ENCODE peak calls at places on chromosomes 5 and 9, in seven cellular contexts. M, B, C, I, V, U and A are unnamed samples.

GRCh38 chr9:128715436-128715750 is 8.5 kb downstream of the ZDHHC12 start:
- DNase-seq in M (no peak), B (no peak), C (no peak), I (no peak), V (no peak), U (no peak), A (no peak)

GRCh38 chr9:123131258-123131657 is 97.8 kb downstream of the GPR21 start:
- DNase-seq in M (no peak), B (no peak), C (peak), I (no peak), V (no peak), U (no peak), A (no peak)

GRCh38 chr5:171953860-171954701 is 52.4 kb downstream of the FBXW11 start:
- DNase-seq in M (no peak), B (no peak), C (peak), I (no peak), V (no peak), U (peak), A (no peak)

GRCh38 chr9:129646654-129647053 is 4.7 kb upstream of the ASB6 start:
- DNase-seq in M (no peak), B (no peak), C (no peak), I (no peak), V (no peak), U (no peak), A (no peak)

GRCh38 chr5:126920291-126920690 is 110.1 kb downstream of the MARCHF3 start:
- DNase-seq in M (no peak), B (no peak), C (no peak), I (no peak), V (no peak), U (no peak), A (no peak)

GRCh38 chr9:84759300-84759750 is 89.8 kb downstream of the NTRK2 start:
- DNase-seq in M (no peak), B (no peak), C (no peak), I (no peak), V (peak), U (no peak), A (no peak)

GRCh38 chr5:38922199-38922598 is 76.4 kb downstream of the OSMR start:
- DNase-seq in M (no peak), B (peak), C (peak), I (peak), V (no peak), U (peak), A (peak)

GRCh38 chr5:110896901-110897300 is 158.1 kb downstream of the SLC25A46 start:
- DNase-seq in M (no peak), B (no peak), C (no peak), I (no peak), V (no peak), U (no peak), A (no peak)

GRCh38 chr9:3088166-3088702 is 244.3 kb upstream of the PUM3 start:
- DNase-seq in M (peak), B (no peak), C (no peak), I (no peak), V (no peak), U (no peak), A (no peak)

GRCh38 chr9:21549251-21549765 is 67.2 kb upstream of the IFNE start:
- DNase-seq in M (no peak), B (no peak), C (no peak), I (no peak), V (no peak), U (no peak), A (no peak)

GRCh38 chr9:103319979-103320378 is 324.8 kb downstream of the CYLC2 start:
- DNase-seq in M (no peak), B (peak), C (no peak), I (no peak), V (no peak), U (no peak), A (no peak)

GRCh38 chr9:92324889-92325268 is 271 bp downstream of the NOL8 start:
- DNase-seq in M (no peak), B (no peak), C (no peak), I (peak), V (no peak), U (peak), A (no peak)

GRCh38 chr9:87375397-87376073 is 122.1 kb upstream of the DAPK1 start:
- DNase-seq in M (no peak), B (no peak), C (peak), I (no peak), V (no peak), U (no peak), A (no peak)

GRCh38 chr5:127243011-127243410 is 47.6 kb upstream of the MEGF10 start:
- DNase-seq in M (no peak), B (no peak), C (no peak), I (no peak), V (no peak), U (no peak), A (no peak)

GRCh38 chr5:73911761-73912393 is 285.9 kb downstream of the ARHGEF28 start:
- DNase-seq in M (no peak), B (no peak), C (no peak), I (no peak), V (no peak), U (no peak), A (no peak)

GRCh38 chr5:180353963-180354574 is 933 bp upstream of the GFPT2 start:
- DNase-seq in M (no peak), B (no peak), C (no peak), I (no peak), V (no peak), U (no peak), A (no peak)

GRCh38 chr5:112146323-112146848 is 272.7 kb downstream of the EPB41L4A start:
- DNase-seq in M (no peak), B (no peak), C (no peak), I (no peak), V (peak), U (no peak), A (no peak)

GRCh38 chr5:71537681-71538080 is 49.5 kb upstream of the MCCC2 start:
- DNase-seq in M (no peak), B (no peak), C (no peak), I (no peak), V (no peak), U (no peak), A (no peak)

GRCh38 chr5:24642022-24642421 is 2.8 kb downstream of the CDH10 start:
- DNase-seq in M (no peak), B (peak), C (peak), I (no peak), V (no peak), U (no peak), A (no peak)

GRCh38 chr5:109529520-109529919 is 119.7 kb upstream of the PJA2 start:
- DNase-seq in M (no peak), B (no peak), C (no peak), I (no peak), V (no peak), U (no peak), A (no peak)

GRCh38 chr5:14775857-14776256 is 95.7 kb downstream of the ANKH start:
- DNase-seq in M (no peak), B (no peak), C (no peak), I (no peak), V (no peak), U (no peak), A (no peak)

GRCh38 chr9:8725635-8726034 is 926.1 kb upstream of the DMAC1 start:
- DNase-seq in M (no peak), B (no peak), C (no peak), I (no peak), V (no peak), U (no peak), A (no peak)

GRCh38 chr5:172407861-172408260 is 46.5 kb downstream of the SH3PXD2B start:
- DNase-seq in M (no peak), B (no peak), C (no peak), I (no peak), V (no peak), U (no peak), A (no peak)

GRCh38 chr5:147504001-147504400 is 5.9 kb downstream of the DPYSL3 start:
- DNase-seq in M (no peak), B (no peak), C (no peak), I (no peak), V (no peak), U (no peak), A (no peak)

GRCh38 chr9:109317311-109317978 is 3.4 kb downstream of the EPB41L4B start:
- DNase-seq in M (no peak), B (peak), C (no peak), I (no peak), V (no peak), U (no peak), A (no peak)

GRCh38 chr5:68137451-68138190 is 77.9 kb upstream of the PIK3R1 start:
- DNase-seq in M (no peak), B (no peak), C (no peak), I (no peak), V (no peak), U (no peak), A (no peak)

GRCh38 chr9:94449486-94449885 is 105.4 kb upstream of the PCAT7 start:
- DNase-seq in M (no peak), B (no peak), C (no peak), I (no peak), V (no peak), U (no peak), A (no peak)

GRCh38 chr9:109012876-109013677 is at the start of gene CTNNAL1:
- DNase-seq in M (peak), B (peak), C (peak), I (peak), V (no peak), U (peak), A (peak)

GRCh38 chr9:134181648-134182034 is 17.3 kb upstream of the RNU6ATAC start:
- DNase-seq in M (no peak), B (no peak), C (no peak), I (peak), V (no peak), U (no peak), A (no peak)

GRCh38 chr5:127875235-127876021 is 172.2 kb downstream of the CCDC192 start:
- DNase-seq in M (peak), B (peak), C (peak), I (no peak), V (peak), U (peak), A (no peak)

GRCh38 chr5:32147236-32147635 is 26.9 kb downstream of the GOLPH3 start:
- DNase-seq in M (no peak), B (no peak), C (no peak), I (no peak), V (no peak), U (no peak), A (no peak)

GRCh38 chr5:159913048-159913447 is 3.2 kb upstream of the ADRA1B start:
- DNase-seq in M (no peak), B (no peak), C (no peak), I (no peak), V (no peak), U (no peak), A (no peak)
- TF ChIP-seq TAF1 in M (no peak), B (no peak), C (no peak), I (no peak), V (no peak), U (no peak), A (no peak)

DNA sequence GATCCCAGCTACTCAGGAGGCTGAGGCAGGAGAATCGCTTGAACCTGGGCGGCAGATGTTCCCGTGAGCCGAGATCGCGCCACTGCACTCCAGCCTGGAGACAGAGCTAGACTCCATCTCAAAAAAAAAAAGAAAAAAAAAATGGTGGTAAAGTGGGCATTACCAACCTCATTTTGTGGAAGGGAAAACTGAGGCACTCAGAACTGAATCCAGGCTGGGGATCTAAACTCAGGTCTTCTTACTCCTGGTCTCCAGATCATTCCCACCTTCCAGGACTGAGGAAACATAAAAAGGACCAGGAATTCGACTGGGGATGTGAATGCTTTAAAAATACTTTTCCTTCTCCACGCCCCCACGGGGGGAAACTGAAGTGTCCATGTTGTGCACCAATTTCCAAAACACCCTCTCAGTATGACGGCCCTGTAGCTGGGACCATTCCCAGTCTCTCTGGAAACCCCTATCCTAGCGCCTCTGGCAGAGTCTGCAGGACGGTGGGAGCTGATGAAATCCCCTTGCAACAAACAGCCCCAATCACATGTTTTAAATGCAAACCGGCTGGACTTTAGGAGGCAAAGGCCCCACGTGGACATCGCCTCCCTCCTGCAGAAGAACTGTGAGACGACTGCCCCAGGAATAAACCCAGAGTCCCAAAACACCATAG is 8.9 kb upstream of the AKNA start:
- DNase-seq in M (no peak), B (no peak), C (peak), I (no peak), V (no peak), U (no peak), A (no peak)
- TF ChIP-seq POLR2AphosphoS5 in M (no peak), B (no peak), C (no peak), I (no peak), V (no peak), U (no peak), A (no peak)

DNA sequence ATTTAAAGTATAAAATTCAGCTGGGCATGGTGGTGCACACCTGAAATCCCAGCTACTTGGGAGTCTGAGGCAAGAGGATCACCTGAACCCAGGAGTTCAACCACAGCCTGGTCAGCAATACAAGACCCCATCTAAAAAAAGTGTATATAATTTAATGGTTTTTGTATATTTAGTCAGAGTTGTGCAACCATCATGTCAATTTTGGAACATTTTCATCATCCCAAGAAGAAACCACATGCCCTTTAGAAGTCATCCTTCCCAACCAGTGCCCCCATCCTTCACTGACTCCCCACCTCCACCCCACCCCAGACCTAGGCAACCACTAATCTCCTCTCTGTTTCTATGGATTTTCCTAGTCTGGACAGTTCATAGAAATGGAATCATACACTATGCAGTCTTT is 18.8 kb upstream of the TEK start:
- DNase-seq in M (no peak), B (no peak), C (no peak), I (no peak), V (no peak), U (no peak), A (no peak)
- TF ChIP-seq TAF1 in M (no peak), B (no peak), C (no peak), I (no peak), V (no peak), U (no peak), A (no peak)

GRCh38 chr9:35606138-35606504 is 1.1 kb downstream of the TESK1 start:
- DNase-seq in M (no peak), B (peak), C (no peak), I (no peak), V (no peak), U (peak), A (no peak)

GRCh38 chr9:35603986-35604577 is 980 bp upstream of the TESK1 start:
- DNase-seq in M (peak), B (peak), C (peak), I (peak), V (peak), U (peak), A (peak)

GRCh38 chr9:35604578-35605335 is at the start of gene TESK1:
- DNase-seq in M (no peak), B (peak), C (peak), I (peak), V (no peak), U (peak), A (peak)

GRCh38 chr9:35605336-35606137 is 475 bp downstream of the TESK1 start:
- DNase-seq in M (no peak), B (peak), C (no peak), I (peak), V (no peak), U (peak), A (peak)

DNA sequence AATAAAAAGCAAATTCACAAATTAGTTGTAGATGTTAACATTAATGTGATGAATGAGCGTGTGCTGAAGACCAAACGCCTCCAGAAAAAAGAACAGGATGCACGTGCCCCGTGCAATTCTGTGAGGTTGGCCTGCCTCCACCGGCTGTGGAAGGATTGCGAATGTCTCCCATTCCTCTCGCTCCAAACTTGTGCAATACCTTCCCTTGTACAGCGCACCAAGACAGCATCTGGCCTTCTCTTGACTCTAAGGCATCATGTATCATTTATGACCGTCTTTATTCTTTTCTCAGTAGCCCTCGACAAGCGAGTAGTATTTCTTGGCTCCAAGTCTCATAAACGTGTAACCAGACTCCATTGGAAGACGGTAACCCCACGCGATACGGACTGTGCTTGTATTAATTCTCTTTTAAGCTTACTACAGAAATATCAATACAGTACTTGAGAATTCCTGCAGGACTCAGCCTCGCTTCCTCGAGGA is 1.5 kb upstream of the TESK1 start:
- DNase-seq in M (no peak), B (peak), C (peak), I (no peak), V (no peak), U (no peak), A (no peak)
- TF ChIP-seq POLR2AphosphoS5 in M (no peak), B (no peak), C (no peak), I (no peak), V (no peak), U (no peak), A (no peak)

DNA sequence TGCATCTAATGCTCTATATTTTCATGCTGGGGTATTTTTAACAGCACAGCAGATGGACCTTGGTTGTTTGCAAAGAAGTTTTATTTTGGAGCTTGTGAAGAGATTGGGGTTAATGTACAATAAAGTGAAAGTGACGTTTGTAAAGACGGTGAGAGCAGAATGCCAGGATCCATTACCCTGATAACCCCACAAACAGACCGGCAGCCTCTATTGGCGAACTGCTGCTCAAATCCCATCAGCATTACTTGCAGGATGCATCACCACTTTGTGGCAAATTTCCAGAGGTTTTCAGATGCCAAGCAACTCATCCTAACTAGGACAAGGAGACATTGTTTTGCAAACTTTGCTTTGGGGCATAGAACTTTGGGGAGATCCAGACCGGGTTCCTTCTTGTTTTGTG is 383.3 kb upstream of the ZNF462 start:
- DNase-seq in M (no peak), B (no peak), C (no peak), I (no peak), V (no peak), U (no peak), A (no peak)
- TF ChIP-seq TAF1 in M (no peak), B (no peak), C (no peak), I (no peak), V (no peak), U (no peak), A (no peak)

GRCh38 chr9:136858452-136858843 is 6.3 kb downstream of the MAMDC4 start:
- DNase-seq in M (no peak), B (no peak), C (no peak), I (no peak), V (no peak), U (no peak), A (no peak)

GRCh38 chr9:136858844-136859757 is 7.0 kb downstream of the MAMDC4 start:
- DNase-seq in M (no peak), B (no peak), C (no peak), I (no peak), V (no peak), U (no peak), A (no peak)

GRCh38 chr9:136857166-136857565 is 5.0 kb downstream of the MAMDC4 start:
- DNase-seq in M (no peak), B (no peak), C (no peak), I (no peak), V (no peak), U (no peak), A (no peak)

GRCh38 chr9:136856541-136857141 is 4.5 kb downstream of the MAMDC4 start:
- DNase-seq in M (no peak), B (no peak), C (no peak), I (no peak), V (no peak), U (no peak), A (no peak)

DNA sequence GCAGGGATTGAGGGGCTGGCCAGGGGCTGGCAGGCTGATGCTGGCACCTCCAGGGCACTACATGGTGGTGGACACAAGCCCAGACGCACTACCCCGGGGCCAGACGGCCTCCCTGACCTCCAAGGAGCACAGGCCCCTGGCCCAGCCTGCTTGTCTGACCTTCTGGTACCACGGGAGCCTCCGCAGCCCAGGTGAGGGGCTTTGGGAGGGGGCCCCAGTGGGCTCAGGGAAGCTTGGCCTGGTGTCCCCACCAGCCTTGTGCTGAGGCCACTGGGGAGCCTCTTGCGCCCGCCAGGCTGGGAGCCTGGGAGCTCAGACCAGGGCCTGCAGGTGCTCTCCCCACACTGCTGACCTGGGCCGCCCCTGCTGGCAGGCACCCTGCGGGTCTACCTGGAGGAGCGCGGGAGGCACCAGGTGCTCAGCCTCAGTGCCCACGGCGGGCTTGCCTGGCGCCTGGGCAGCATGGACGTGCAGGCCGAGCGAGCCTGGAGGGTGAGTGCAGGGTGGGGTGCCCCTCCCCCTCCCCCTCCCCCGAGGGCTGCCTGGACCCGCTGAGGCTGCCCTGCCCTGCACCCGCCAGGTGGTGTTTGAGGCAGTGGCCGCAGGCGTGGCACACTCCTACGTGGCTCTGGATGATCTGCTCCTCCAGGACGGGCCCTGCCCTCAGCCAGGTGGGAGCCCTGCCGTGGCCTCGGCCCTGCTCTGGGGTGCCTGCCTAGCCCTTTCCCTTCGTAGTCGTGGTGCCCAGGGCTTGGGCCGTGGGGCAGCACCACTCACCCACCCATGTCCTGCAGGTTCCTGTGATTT is 5.7 kb downstream of the MAMDC4 start:
- DNase-seq in M (no peak), B (no peak), C (no peak), I (no peak), V (no peak), U (no peak), A (no peak)
- TF ChIP-seq POLR2AphosphoS5 in M (peak), B (no peak), C (no peak), I (peak), V (no peak), U (no peak), A (peak)

GRCh38 chr5:142097681-142098080 is 10.9 kb upstream of the NDFIP1 start:
- DNase-seq in M (no peak), B (no peak), C (no peak), I (no peak), V (no peak), U (no peak), A (no peak)
- TF ChIP-seq TAF1 in M (no peak), B (no peak), C (no peak), I (no peak), V (no peak), U (no peak), A (no peak)